ENCODE peak calls at places on chromosomes 2 and 18, in four cellular contexts. K is mucosa of descending colon, U is DND-41, Q is B cell. A is an unnamed sample.

GRCh38 chr2:169897834-169898233 is 70.6 kb downstream of the UBR3 start:
- DNase-seq in U (no peak), Q (no peak), K (no peak), A (no peak)

GRCh38 chr2:235008584-235009044 is 56.8 kb downstream of the SH3BP4 start:
- DNase-seq in K (no peak), Q (no peak), U (no peak), A (no peak)

GRCh38 chr2:133844214-133844892 is 276.1 kb upstream of the NCKAP5 start:
- DNase-seq in K (peak; percentile 65), U (peak; percentile 63), Q (peak; percentile 65), A (no peak)

GRCh38 chr2:218882463-218882821 is 1.8 kb downstream of the WNT10A start:
- DNase-seq in U (no peak), Q (no peak), K (peak; percentile 15), A (no peak)

GRCh38 chr2:10787176-10787968 is 25.2 kb downstream of the PDIA6 start:
- DNase-seq in K (no peak), Q (no peak), U (peak; percentile 38), A (no peak)

GRCh38 chr18:55268629-55269275 is 309.5 kb upstream of the CCDC68 start:
- DNase-seq in U (no peak), Q (no peak), K (no peak), A (no peak)

GRCh38 chr2:152715854-152716428 is 1.3 kb downstream of the PRPF40A start:
- DNase-seq in K (no peak), U (peak; percentile 26), Q (no peak), A (no peak)

GRCh38 chr18:58528011-58528367 is 100.9 kb downstream of the ALPK2 start:
- DNase-seq in K (no peak), Q (no peak), U (no peak), A (no peak)

GRCh38 chr2:232260075-232260474 is 118.5 kb upstream of the ALPP start:
- DNase-seq in U (no peak), K (no peak), Q (no peak), A (peak; percentile 80)

GRCh38 chr18:54956506-54956905 is 2.8 kb downstream of the CCDC68 start:
- DNase-seq in K (no peak), U (no peak), Q (no peak), A (no peak)

GRCh38 chr2:127672341-127673303 is 2.7 kb downstream of the LIMS2 start:
- DNase-seq in Q (no peak), U (no peak), K (no peak), A (no peak)

GRCh38 chr2:17910971-17911370 is 32.5 kb downstream of the KCNS3 start:
- DNase-seq in K (no peak), U (no peak), Q (no peak), A (no peak)

GRCh38 chr2:64692401-64692800 is 38.7 kb upstream of the SERTAD2 start:
- DNase-seq in U (no peak), K (no peak), Q (no peak), A (no peak)

GRCh38 chr2:226031962-226032441 is 632.5 kb downstream of the NYAP2 start:
- DNase-seq in Q (no peak), U (no peak), K (no peak), A (peak; percentile 17)
- TF ChIP-seq CTCF in Q (no peak), U (no peak), K (no peak), A (no peak)

GRCh38 chr2:31033032-31033431 is 105.2 kb downstream of the GALNT14 start:
- DNase-seq in K (no peak), Q (no peak), U (no peak), A (no peak)
- TF ChIP-seq CTCF in K (no peak), Q (no peak), U (peak; percentile 19), A (no peak)

GRCh38 chr2:200617089-200618050 is 31.6 kb downstream of the AOX1 start:
- DNase-seq in K (no peak), Q (no peak), U (no peak), A (no peak)

GRCh38 chr2:200619275-200619674 is 33.5 kb downstream of the AOX1 start:
- DNase-seq in Q (no peak), U (no peak), K (no peak), A (no peak)

GRCh38 chr2:200616656-200617055 is 30.8 kb downstream of the AOX1 start:
- DNase-seq in Q (no peak), U (no peak), K (no peak), A (no peak)

GRCh38 chr2:200618051-200618419 is 32.2 kb downstream of the AOX1 start:
- DNase-seq in K (no peak), Q (no peak), U (no peak), A (no peak)

GRCh38 chr2:200618590-200619021 is 32.8 kb downstream of the AOX1 start:
- DNase-seq in U (no peak), Q (no peak), K (no peak), A (peak; percentile 45)
- TF ChIP-seq CTCF in U (no peak), Q (no peak), K (no peak), A (peak; percentile 36)

GRCh38 chr2:53438692-53439091 is 328.9 kb upstream of the CHAC2 start:
- DNase-seq in U (no peak), K (no peak), Q (no peak), A (no peak)

GRCh38 chr2:53437371-53437770 is 330.2 kb upstream of the CHAC2 start:
- DNase-seq in K (no peak), Q (no peak), U (no peak), A (no peak)

GRCh38 chr2:53445376-53446072 is 322.1 kb upstream of the CHAC2 start:
- DNase-seq in Q (no peak), K (no peak), U (no peak), A (no peak)

GRCh38 chr2:53438056-53438455 is 329.5 kb upstream of the CHAC2 start:
- DNase-seq in Q (no peak), K (no peak), U (no peak), A (no peak)

DNA sequence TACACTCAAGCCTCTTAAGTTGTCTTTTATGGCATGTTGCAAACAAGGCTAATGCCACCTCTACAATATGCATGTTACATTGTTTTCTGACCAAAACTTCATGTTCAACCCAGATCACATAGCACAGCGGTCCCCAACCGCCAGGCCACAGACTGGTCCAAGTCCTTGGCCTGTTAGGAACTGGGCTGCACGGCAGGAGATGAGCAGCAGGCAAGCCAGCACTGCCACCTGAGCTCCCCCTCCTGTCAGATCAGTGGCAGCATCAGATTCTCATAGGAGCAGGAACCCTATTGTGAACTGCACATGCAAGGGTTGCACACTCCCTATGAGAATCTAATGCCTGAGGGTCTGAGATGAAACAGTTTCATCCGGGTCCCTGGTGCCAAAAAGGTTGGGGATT is 324.8 kb upstream of the CHAC2 start:
- DNase-seq in U (no peak), K (peak; percentile 31), Q (no peak), A (no peak)
- TF ChIP-seq CTCF in U (peak; percentile 21), K (no peak), Q (no peak), A (no peak)

GRCh38 chr2:85181093-85181685 is 48.0 kb downstream of the TCF7L1 start:
- DNase-seq in K (no peak), U (no peak), Q (no peak), A (no peak)
- TF ChIP-seq CTCF in K (no peak), U (peak; percentile 27), Q (no peak), A (peak; percentile 8)

DNA sequence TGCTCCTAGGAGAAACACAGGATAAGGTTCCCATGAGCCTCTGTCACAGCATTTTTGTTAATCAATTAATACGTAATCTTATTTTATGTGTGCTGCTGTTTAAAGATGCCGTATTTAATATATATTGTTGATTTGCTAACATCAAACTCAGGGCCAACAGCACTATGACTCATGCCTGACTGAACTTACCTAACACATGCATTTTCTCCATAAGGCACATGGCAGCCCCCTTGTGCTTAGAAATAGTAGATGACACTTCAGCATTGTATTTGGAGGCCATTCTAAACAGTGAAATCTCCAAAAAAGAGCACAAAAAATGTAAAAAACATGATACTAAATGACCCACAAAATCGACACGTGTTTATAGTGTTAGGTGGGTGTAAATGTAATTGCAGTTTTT is 314.8 kb downstream of the MYCN start:
- DNase-seq in U (no peak), Q (no peak), K (no peak), A (no peak)
- TF ChIP-seq CTCF in U (no peak), Q (no peak), K (no peak), A (no peak)

GRCh38 chr2:239824051-239824694 is 201.0 kb downstream of the NDUFA10 start:
- DNase-seq in Q (no peak), U (peak; percentile 62), K (peak; percentile 2), A (no peak)
- TF ChIP-seq CTCF in Q (no peak), U (peak; percentile 62), K (no peak), A (no peak)

DNA sequence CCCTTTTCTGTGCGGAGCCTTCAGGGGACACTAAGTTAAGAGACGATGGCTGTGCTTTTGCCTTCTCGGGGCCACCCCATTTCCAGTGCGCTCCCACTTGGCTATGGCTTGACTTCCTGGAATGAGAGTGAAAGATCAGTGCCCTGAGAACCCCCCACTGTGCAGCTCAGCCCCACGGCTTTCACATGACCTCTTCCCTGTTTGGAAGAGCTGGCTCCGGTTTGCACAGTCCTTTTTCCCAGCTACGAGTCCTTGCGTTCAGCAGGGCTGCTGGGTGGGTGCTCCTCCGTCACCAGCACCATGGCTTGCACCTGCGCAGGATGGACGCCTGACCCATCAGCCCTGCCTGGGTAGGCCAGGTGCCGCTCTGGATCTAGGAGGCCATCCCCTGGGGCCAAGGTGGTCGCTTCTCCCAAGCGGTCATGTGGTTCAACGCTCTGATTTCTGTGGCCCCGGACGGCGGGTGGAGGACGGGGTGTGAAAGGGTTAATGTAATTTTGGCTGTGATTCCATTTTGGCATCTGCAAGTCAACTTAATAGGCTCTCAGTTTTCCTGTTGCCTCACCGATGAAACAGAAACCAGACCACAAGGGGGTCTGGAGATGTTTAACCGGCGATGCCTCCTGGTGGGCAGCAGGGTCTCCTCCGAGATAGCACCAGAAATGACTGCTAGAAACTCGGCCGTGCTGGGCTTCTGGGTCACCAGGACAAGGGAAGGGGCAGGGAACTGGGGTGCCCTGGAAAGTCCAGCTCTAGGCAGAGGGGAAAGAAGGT is 113.1 kb upstream of the HAAO start:
- DNase-seq in U (no peak), K (no peak), Q (no peak), A (no peak)
- TF ChIP-seq CTCF in U (no peak), K (no peak), Q (no peak), A (peak; percentile 32)

A was measured in AG04449.